ENCODE peak calls at places on chromosomes 11 and 22, in seven cellular contexts. K, U, Y, B, T, F and X are unnamed samples.

GRCh38 chr11:5247479-5248192 is 2.0 kb downstream of the HBG1 start:
- DNase-seq in U (no peak), F (no peak), Y (no peak), T (no peak), K (no peak), B (no peak), X (no peak)

GRCh38 chr11:63608353-63609345 is 5.6 kb downstream of the PLAAT3 start:
- DNase-seq in U (no peak), T (no peak), B (no peak), Y (no peak), K (peak), F (no peak), X (no peak)

GRCh38 chr11:108562746-108563581 is 30.6 kb downstream of the EXPH5 start:
- DNase-seq in B (no peak), Y (no peak), K (no peak), T (no peak), U (no peak), F (no peak), X (no peak)

GRCh38 chr11:86249307-86250098 is 5.0 kb downstream of the EED start:
- DNase-seq in F (no peak), B (no peak), Y (no peak), K (no peak), T (no peak), U (no peak), X (no peak)

GRCh38 chr11:96191752-96192151 is 151.2 kb downstream of the MAML2 start:
- DNase-seq in Y (no peak), T (no peak), U (no peak), F (no peak), K (no peak), B (no peak), X (no peak)

GRCh38 chr11:34209809-34210208 is 104.4 kb downstream of the NAT10 start:
- DNase-seq in F (no peak), Y (no peak), B (no peak), T (no peak), K (no peak), U (no peak), X (peak)

GRCh38 chr11:119651802-119652584 is 77.0 kb downstream of the NECTIN1 start:
- DNase-seq in T (no peak), F (no peak), B (no peak), U (peak), Y (no peak), K (no peak), X (no peak)

GRCh38 chr11:473975-474785 is 24.1 kb downstream of the PTDSS2 start:
- DNase-seq in Y (no peak), B (no peak), F (no peak), T (no peak), K (no peak), U (no peak), X (no peak)

GRCh38 chr11:78957481-78958245 is 383.0 kb upstream of the NARS2 start:
- DNase-seq in B (no peak), F (no peak), K (no peak), T (no peak), Y (no peak), U (no peak), X (no peak)

GRCh38 chr11:1226981-1227550 is 4.2 kb downstream of the MUC5B start:
- DNase-seq in B (no peak), Y (no peak), U (peak), F (peak), T (no peak), K (no peak), X (peak)

GRCh38 chr11:12144306-12145174 is 34.1 kb downstream of the MICAL2 start:
- DNase-seq in U (no peak), K (no peak), Y (no peak), F (no peak), T (no peak), B (no peak), X (no peak)

GRCh38 chr11:4090258-4090657 is 4.3 kb upstream of the RRM1 start:
- DNase-seq in T (no peak), K (no peak), Y (no peak), U (no peak), B (peak), F (no peak), X (no peak)

GRCh38 chr11:70519117-70519516 is 120.8 kb downstream of the CTTN start:
- DNase-seq in B (no peak), Y (no peak), K (no peak), F (no peak), U (no peak), T (no peak), X (peak)

GRCh38 chr11:3380706-3381570 is 2.0 kb upstream of the ZNF195 start:
- DNase-seq in B (no peak), T (no peak), K (no peak), F (no peak), U (peak), Y (no peak), X (no peak)

GRCh38 chr11:76073716-76074115 is 132.6 kb downstream of the WNT11 start:
- DNase-seq in T (no peak), B (no peak), U (no peak), F (no peak), K (no peak), Y (no peak), X (no peak)

GRCh38 chr11:116605543-116605942 is 167.2 kb downstream of the BUD13 start:
- DNase-seq in Y (peak), F (peak), T (no peak), U (peak), K (no peak), B (no peak), X (peak)

GRCh38 chr22:50403701-50404101 is 60.6 kb downstream of the PPP6R2 start:
- DNase-seq in U (peak), K (peak), T (no peak), Y (no peak), F (no peak), B (no peak), X (no peak)

GRCh38 chr22:38317995-38318715 is 922 bp upstream of the CSNK1E start:
- DNase-seq in B (no peak), F (peak), T (peak), K (peak), U (peak), Y (peak), X (peak)

GRCh38 chr11:65274734-65275682 is 13.2 kb downstream of the POLA2 start:
- DNase-seq in F (peak), T (peak), Y (peak), U (peak), K (peak), B (peak), X (peak)

GRCh38 chr11:130023204-130023603 is 20.6 kb upstream of the PRDM10 start:
- DNase-seq in U (no peak), K (no peak), Y (peak), F (no peak), B (no peak), T (no peak), X (no peak)

GRCh38 chr11:133503776-133504175 is 28.5 kb downstream of the OPCML start:
- DNase-seq in Y (no peak), K (no peak), F (no peak), T (no peak), U (no peak), B (no peak), X (no peak)